ENCODE peak calls at places on chromosomes 12 and 14, in four cellular contexts. Z is activated CD8-positive, alpha-beta memory T cell treated with anti-CD3 and anti-CD28 coated beads, Interleukin-2, amount 50 U/mL, for 4 hours; E is HFF-Myc; I is T-helper 2 cell. X is an unnamed sample.

GRCh38 chr12:116774020-116774419 is 35.9 kb downstream of the RNFT2 start:
- DNase-seq in I (no peak), E (no peak), Z (no peak), X (no peak)

GRCh38 chr14:53954551-53955233 is 1.9 kb downstream of the BMP4 start:
- DNase-seq in E (no peak), I (peak; percentile 47), Z (no peak), X (no peak)

GRCh38 chr12:122137229-122137628 is 36.8 kb downstream of the IL31 start:
- DNase-seq in Z (no peak), E (no peak), I (no peak), X (no peak)

GRCh38 chr12:84554199-84554723 is 358.3 kb downstream of the SLC6A15 start:
- DNase-seq in E (no peak), Z (no peak), I (no peak), X (no peak)

GRCh38 chr14:67187210-67187609 is 2.0 kb upstream of the GARIN2 start:
- DNase-seq in I (no peak), Z (no peak), E (peak; percentile 62), X (no peak)

GRCh38 chr14:21917699-21918436 is 244.2 kb upstream of the OR4E1 start:
- DNase-seq in Z (peak; percentile 56), I (peak; percentile 82), E (peak; percentile 7), X (no peak)

GRCh38 chr12:68378859-68379628 is 46.9 kb upstream of the MDM1 start:
- DNase-seq in Z (no peak), I (no peak), E (no peak), X (peak; percentile 35)

GRCh38 chr12:45730842-45731336 is 1.4 kb downstream of the ARID2 start:
- DNase-seq in Z (peak; percentile 20), E (no peak), I (peak; percentile 64), X (no peak)

GRCh38 chr14:38469156-38469555 is 213.3 kb upstream of the CLEC14A start:
- DNase-seq in Z (no peak), E (no peak), I (no peak), X (no peak)

GRCh38 chr12:122845041-122845864 is 10.0 kb downstream of the HIP1R start:
- DNase-seq in E (no peak), Z (no peak), I (no peak), X (no peak)

GRCh38 chr14:77838756-77839565 is 39.1 kb downstream of the ADCK1 start:
- DNase-seq in I (no peak), Z (no peak), E (no peak), X (no peak)

GRCh38 chr14:60092516-60092915 is 793 bp downstream of the PCNX4 start:
- DNase-seq in E (no peak), I (peak; percentile 53), Z (no peak), X (no peak)

GRCh38 chr12:47602330-47602729 is 103.5 kb downstream of the RPAP3 start:
- DNase-seq in Z (no peak), I (no peak), E (no peak), X (no peak)

GRCh38 chr12:57845478-57846284 is 848 bp downstream of the CTDSP2 start:
- DNase-seq in E (no peak), I (peak; percentile 59), Z (peak; percentile 67), X (peak; percentile 74)

GRCh38 chr14:54642950-54643695 is 76.2 kb downstream of the SAMD4A start:
- DNase-seq in Z (no peak), I (peak; percentile 51), E (no peak), X (no peak)

GRCh38 chr12:120006248-120006975 is 17.4 kb downstream of the BICDL1 start:
- DNase-seq in E (no peak), I (peak; percentile 76), Z (no peak), X (no peak)